ENCODE peak calls at places on chromosome 20, in eight cellular contexts. T is tibial nerve, F is uterus, U is stomach, L is Peyer's patch, G is heart right ventricle, X is A549, A is psoas muscle. O is an unnamed sample.

GRCh38 chr20:44532248-44532980 is 10.5 kb upstream of the SERINC3 start:
- DNase-seq in T (peak; percentile 43), F (peak; percentile 28), U (no peak), L (no peak), G (peak; percentile 32), X (no peak), A (no peak), O (no peak)

GRCh38 chr20:45911486-45912343 is at the start of gene PLTP:
- DNase-seq in T (peak; percentile 60), F (peak; percentile 83), U (peak; percentile 58), L (peak; percentile 54), G (peak; percentile 82), X (no peak), A (peak; percentile 82), O (peak; percentile 86)

GRCh38 chr20:12925214-12925755 is 83.5 kb upstream of the SPTLC3 start:
- DNase-seq in T (peak; percentile 24), F (peak; percentile 28), U (peak; percentile 35), L (no peak), G (no peak), X (peak; percentile 81), A (no peak), O (peak; percentile 82)

GRCh38 chr20:61256819-61257218 is 4.8 kb downstream of the CDH4 start:
- DNase-seq in T (no peak), F (no peak), U (no peak), L (no peak), G (no peak), X (no peak), A (no peak), O (no peak)

GRCh38 chr20:23092861-23093543 is 6.9 kb upstream of the CD93 start:
- DNase-seq in T (no peak), F (no peak), U (no peak), L (no peak), G (no peak), X (no peak), A (no peak), O (no peak)

GRCh38 chr20:22962567-22963439 is 72.3 kb upstream of the SSTR4 start:
- DNase-seq in T (no peak), F (no peak), U (no peak), L (no peak), G (no peak), X (peak; percentile 67), A (no peak), O (no peak)

GRCh38 chr20:39491711-39492110 is 529.6 kb downstream of the DHX35 start:
- DNase-seq in T (no peak), F (no peak), U (no peak), L (no peak), G (no peak), X (no peak), A (no peak), O (no peak)

GRCh38 chr20:21182832-21183563 is 57.1 kb downstream of the KIZ start:
- DNase-seq in T (no peak), F (peak; percentile 52), U (no peak), L (no peak), G (no peak), X (no peak), A (no peak), O (peak; percentile 88)

GRCh38 chr20:45924391-45925261 is 9.9 kb upstream of the PCIF1 start:
- DNase-seq in T (peak; percentile 63), F (peak; percentile 62), U (no peak), L (no peak), G (no peak), X (no peak), A (no peak), O (peak; percentile 80)

GRCh38 chr20:19945732-19946670 is 71.2 kb upstream of the NAA20 start:
- DNase-seq in T (no peak), F (no peak), U (peak; percentile 72), L (no peak), G (peak; percentile 40), X (no peak), A (no peak), O (peak; percentile 57)

GRCh38 chr20:45944151-45944964 is 9.9 kb downstream of the PCIF1 start:
- DNase-seq in T (no peak), F (no peak), U (no peak), L (no peak), G (no peak), X (peak; percentile 28), A (no peak), O (no peak)

GRCh38 chr20:63978319-63979220 is 872 bp downstream of the SAMD10 start:
- DNase-seq in T (no peak), F (peak; percentile 37), U (peak; percentile 89), L (peak; percentile 82), G (peak; percentile 78), X (no peak), A (peak; percentile 79), O (peak; percentile 78)

GRCh38 chr20:59094576-59094975 is 52.0 kb upstream of the PRELID3B start:
- DNase-seq in T (no peak), F (no peak), U (no peak), L (no peak), G (no peak), X (no peak), A (no peak), O (no peak)

GRCh38 chr20:54345817-54346216 is 129.6 kb upstream of the DOK5 start:
- DNase-seq in T (no peak), F (no peak), U (no peak), L (no peak), G (no peak), X (no peak), A (no peak), O (no peak)

GRCh38 chr20:54668271-54669053 is 193.1 kb downstream of the DOK5 start:
- DNase-seq in T (no peak), F (no peak), U (no peak), L (no peak), G (no peak), X (peak; percentile 18), A (no peak), O (peak; percentile 58)

GRCh38 chr20:2759143-2759542 is 41.3 kb downstream of the CPXM1 start:
- DNase-seq in T (no peak), F (no peak), U (no peak), L (no peak), G (no peak), X (no peak), A (no peak), O (no peak)

GRCh38 chr20:5808901-5809300 is 58.7 kb downstream of the SHLD1 start:
- DNase-seq in T (no peak), F (no peak), U (no peak), L (no peak), G (no peak), X (no peak), A (no peak), O (no peak)

GRCh38 chr20:58906894-58907293 is 54.4 kb downstream of the GNAS start:
- DNase-seq in T (no peak), F (no peak), U (peak; percentile 57), L (no peak), G (no peak), X (no peak), A (no peak), O (peak; percentile 50)

GRCh38 chr20:44166477-44166876 is 20.5 kb downstream of the JPH2 start:
- DNase-seq in T (no peak), F (no peak), U (no peak), L (no peak), G (no peak), X (peak; percentile 41), A (peak; percentile 84), O (peak; percentile 42)

GRCh38 chr20:48942730-48943129 is 21.2 kb downstream of the ARFGEF2 start:
- DNase-seq in T (no peak), F (no peak), U (no peak), L (no peak), G (no peak), X (no peak), A (no peak), O (no peak)

GRCh38 chr20:48949304-48950170 is 28.0 kb downstream of the ARFGEF2 start:
- DNase-seq in T (no peak), F (no peak), U (peak; percentile 46), L (no peak), G (no peak), X (peak; percentile 25), A (no peak), O (no peak)

GRCh38 chr20:48948612-48949011 is 27.1 kb downstream of the ARFGEF2 start:
- DNase-seq in T (no peak), F (no peak), U (no peak), L (no peak), G (no peak), X (no peak), A (no peak), O (no peak)

GRCh38 chr20:48944663-48945297 is 23.3 kb downstream of the ARFGEF2 start:
- DNase-seq in T (no peak), F (no peak), U (no peak), L (no peak), G (no peak), X (no peak), A (no peak), O (no peak)

GRCh38 chr20:48945840-48946514 is 24.5 kb downstream of the ARFGEF2 start:
- DNase-seq in T (no peak), F (no peak), U (peak; percentile 88), L (no peak), G (no peak), X (no peak), A (no peak), O (no peak)
- H3K4me1 ChIP-seq in T (no peaks in the 10 kb centered on the region), F (no peaks in the 10 kb centered on the region), U (peaks cover 15% of the 10 kb centered on the region), L (no peaks in the 10 kb centered on the region), G (no peaks in the 10 kb centered on the region), X (peaks cover 9% of the 10 kb centered on the region), A (no peaks in the 10 kb centered on the region), O (peaks cover 18% of the 10 kb centered on the region)

GRCh38 chr20:664151-664550 is 11.2 kb upstream of the SRXN1 start:
- DNase-seq in T (no peak), F (no peak), U (no peak), L (no peak), G (no peak), X (no peak), A (no peak), O (no peak)
- H3K4me1 ChIP-seq in T (no peaks in the 10 kb centered on the region), F (no peaks in the 10 kb centered on the region), U (peaks cover 5% of the 10 kb centered on the region), L (no peaks in the 10 kb centered on the region), G (no peaks in the 10 kb centered on the region), X (peaks cover 54% of the 10 kb centered on the region), A (peaks cover 7% of the 10 kb centered on the region), O (peaks cover 21% of the 10 kb centered on the region)

GRCh38 chr20:9889270-9889981 is 50.5 kb upstream of the PAK5 start:
- DNase-seq in T (no peak), F (no peak), U (no peak), L (no peak), G (no peak), X (no peak), A (no peak), O (no peak)
- H3K4me1 ChIP-seq in T (no peaks in the 10 kb centered on the region), F (no peaks in the 10 kb centered on the region), U (no peaks in the 10 kb centered on the region), L (no peaks in the 10 kb centered on the region), G (no peaks in the 10 kb centered on the region), X (no peaks in the 10 kb centered on the region), A (no peaks in the 10 kb centered on the region), O (no peaks in the 10 kb centered on the region)

GRCh38 chr20:62342910-62343309 is 24.2 kb downstream of the LAMA5 start:
- DNase-seq in T (no peak), F (no peak), U (no peak), L (no peak), G (no peak), X (no peak), A (no peak), O (no peak)

GRCh38 chr20:62345681-62346370 is 21.3 kb downstream of the LAMA5 start:
- DNase-seq in T (no peak), F (no peak), U (no peak), L (no peak), G (peak; percentile 25), X (no peak), A (no peak), O (no peak)

GRCh38 chr20:62344092-62344491 is 23.0 kb downstream of the LAMA5 start:
- DNase-seq in T (no peak), F (no peak), U (no peak), L (no peak), G (no peak), X (no peak), A (no peak), O (no peak)

GRCh38 chr20:62346398-62347150 is 20.5 kb downstream of the LAMA5 start:
- DNase-seq in T (no peak), F (no peak), U (no peak), L (no peak), G (peak; percentile 18), X (no peak), A (no peak), O (no peak)

GRCh38 chr20:62344782-62345181 is 22.3 kb downstream of the LAMA5 start:
- DNase-seq in T (no peak), F (no peak), U (no peak), L (peak; percentile 39), G (no peak), X (no peak), A (no peak), O (no peak)
- H3K4me1 ChIP-seq in T (no peaks in the 10 kb centered on the region), F (no peaks in the 10 kb centered on the region), U (no peaks in the 10 kb centered on the region), L (no peaks in the 10 kb centered on the region), G (no peaks in the 10 kb centered on the region), X (peaks cover 2% of the 10 kb centered on the region), A (peaks cover 15% of the 10 kb centered on the region), O (no peaks in the 10 kb centered on the region)

O was measured in cardiac muscle cell.